ENCODE peak calls at places on chromosomes 1 and 21, in ten cellular contexts. One of them, this sample, is unnamed.

GRCh38 chr1:228868731-228869024 is 133.4 kb downstream of the RHOU start:
- DNase-seq in NCI-H2029: no peak
- DNase-seq in tibial artery: no peak
- DNase-seq in NCI-H1092: no peak
- DNase-seq in substantia nigra: no peak
- DNase-seq in ovary: no peak
- DNase-seq in Right ventricle myocardium superior: no peak
- DNase-seq in T-helper 17 cell: no peak
- DNase-seq in NCI-H446: no peak
- DNase-seq in NCI-H345: no peak
- DNase-seq in this sample: no peak

GRCh38 chr1:117754061-117754969 is 148.5 kb downstream of the TENT5C start:
- DNase-seq in ovary: peak
- DNase-seq in NCI-H1092: peak
- DNase-seq in NCI-H2029: peak
- DNase-seq in NCI-H446: peak
- DNase-seq in Right ventricle myocardium superior: no peak
- DNase-seq in NCI-H345: peak
- DNase-seq in T-helper 17 cell: peak
- DNase-seq in substantia nigra: no peak
- DNase-seq in tibial artery: no peak
- DNase-seq in this sample: peak

GRCh38 chr1:8858112-8858668 is 20.3 kb downstream of the ENO1 start:
- DNase-seq in substantia nigra: no peak
- DNase-seq in NCI-H1092: no peak
- DNase-seq in NCI-H2029: no peak
- DNase-seq in ovary: no peak
- DNase-seq in NCI-H345: no peak
- DNase-seq in T-helper 17 cell: no peak
- DNase-seq in NCI-H446: no peak
- DNase-seq in tibial artery: no peak
- DNase-seq in Right ventricle myocardium superior: no peak
- DNase-seq in this sample: no peak

GRCh38 chr1:51736702-51737101 is 119.8 kb downstream of the OSBPL9 start:
- DNase-seq in NCI-H2029: no peak
- DNase-seq in NCI-H345: no peak
- DNase-seq in substantia nigra: no peak
- DNase-seq in ovary: no peak
- DNase-seq in NCI-H446: peak
- DNase-seq in tibial artery: no peak
- DNase-seq in NCI-H1092: no peak
- DNase-seq in T-helper 17 cell: no peak
- DNase-seq in Right ventricle myocardium superior: no peak
- DNase-seq in this sample: no peak

GRCh38 chr1:200670215-200671118 is 760 bp upstream of the DDX59 start:
- DNase-seq in substantia nigra: no peak
- DNase-seq in Right ventricle myocardium superior: no peak
- DNase-seq in tibial artery: no peak
- DNase-seq in T-helper 17 cell: no peak
- DNase-seq in NCI-H2029: peak
- DNase-seq in ovary: no peak
- DNase-seq in NCI-H345: peak
- DNase-seq in NCI-H446: peak
- DNase-seq in NCI-H1092: peak
- DNase-seq in this sample: peak

GRCh38 chr1:40664167-40664537 is 1.3 kb downstream of the RIMS3 start:
- DNase-seq in NCI-H446: no peak
- DNase-seq in NCI-H1092: no peak
- DNase-seq in substantia nigra: no peak
- DNase-seq in T-helper 17 cell: no peak
- DNase-seq in Right ventricle myocardium superior: no peak
- DNase-seq in NCI-H345: no peak
- DNase-seq in NCI-H2029: no peak
- DNase-seq in ovary: no peak
- DNase-seq in tibial artery: no peak
- DNase-seq in this sample: no peak

GRCh38 chr21:37073417-37074194 is 552 bp downstream of the TTC3 start:
- DNase-seq in ovary: peak
- DNase-seq in substantia nigra: peak
- DNase-seq in NCI-H2029: peak
- DNase-seq in NCI-H1092: no peak
- DNase-seq in T-helper 17 cell: peak
- DNase-seq in tibial artery: peak
- DNase-seq in NCI-H345: peak
- DNase-seq in Right ventricle myocardium superior: peak
- DNase-seq in NCI-H446: no peak
- DNase-seq in this sample: peak

GRCh38 chr1:55040953-55041494 is 1.7 kb downstream of the PCSK9 start:
- DNase-seq in NCI-H446: no peak
- DNase-seq in NCI-H1092: no peak
- DNase-seq in NCI-H2029: no peak
- DNase-seq in substantia nigra: no peak
- DNase-seq in ovary: no peak
- DNase-seq in NCI-H345: no peak
- DNase-seq in tibial artery: peak
- DNase-seq in Right ventricle myocardium superior: no peak
- DNase-seq in T-helper 17 cell: no peak
- DNase-seq in this sample: no peak

GRCh38 chr1:161484613-161485012 is 20.6 kb upstream of the FCGR2A start:
- DNase-seq in NCI-H1092: no peak
- DNase-seq in Right ventricle myocardium superior: no peak
- DNase-seq in ovary: no peak
- DNase-seq in tibial artery: no peak
- DNase-seq in NCI-H446: no peak
- DNase-seq in T-helper 17 cell: no peak
- DNase-seq in substantia nigra: no peak
- DNase-seq in NCI-H2029: no peak
- DNase-seq in NCI-H345: no peak
- DNase-seq in this sample: no peak

GRCh38 chr1:24425446-24425845 is 9.8 kb downstream of the NIPAL3 start:
- DNase-seq in T-helper 17 cell: no peak
- DNase-seq in NCI-H446: no peak
- DNase-seq in Right ventricle myocardium superior: no peak
- DNase-seq in tibial artery: no peak
- DNase-seq in ovary: no peak
- DNase-seq in NCI-H1092: no peak
- DNase-seq in substantia nigra: no peak
- DNase-seq in NCI-H2029: no peak
- DNase-seq in NCI-H345: no peak
- DNase-seq in this sample: no peak

GRCh38 chr1:231274119-231274825 is 33.3 kb downstream of the GNPAT start:
- DNase-seq in T-helper 17 cell: no peak
- DNase-seq in NCI-H446: no peak
- DNase-seq in NCI-H345: no peak
- DNase-seq in substantia nigra: no peak
- DNase-seq in ovary: no peak
- DNase-seq in Right ventricle myocardium superior: no peak
- DNase-seq in NCI-H2029: no peak
- DNase-seq in tibial artery: no peak
- DNase-seq in NCI-H1092: no peak
- DNase-seq in this sample: no peak

GRCh38 chr1:243462929-243463697 is 207.3 kb downstream of the SDCCAG8 start:
- DNase-seq in substantia nigra: no peak
- DNase-seq in T-helper 17 cell: no peak
- DNase-seq in NCI-H2029: no peak
- DNase-seq in NCI-H1092: no peak
- DNase-seq in NCI-H345: no peak
- DNase-seq in Right ventricle myocardium superior: no peak
- DNase-seq in NCI-H446: no peak
- DNase-seq in tibial artery: no peak
- DNase-seq in ovary: no peak
- DNase-seq in this sample: no peak

GRCh38 chr1:195458365-195458764 is 1149.9 kb downstream of the KCNT2 start:
- DNase-seq in ovary: no peak
- DNase-seq in substantia nigra: no peak
- DNase-seq in Right ventricle myocardium superior: no peak
- DNase-seq in NCI-H1092: no peak
- DNase-seq in T-helper 17 cell: no peak
- DNase-seq in NCI-H2029: no peak
- DNase-seq in NCI-H345: no peak
- DNase-seq in tibial artery: no peak
- DNase-seq in NCI-H446: no peak
- DNase-seq in this sample: no peak

GRCh38 chr1:8447616-8448150 is 129.8 kb downstream of the SLC45A1 start:
- DNase-seq in Right ventricle myocardium superior: no peak
- DNase-seq in NCI-H2029: no peak
- DNase-seq in NCI-H345: no peak
- DNase-seq in NCI-H1092: no peak
- DNase-seq in substantia nigra: no peak
- DNase-seq in T-helper 17 cell: no peak
- DNase-seq in tibial artery: no peak
- DNase-seq in ovary: no peak
- DNase-seq in NCI-H446: no peak
- DNase-seq in this sample: no peak

GRCh38 chr1:93623436-93623835 is 58.2 kb downstream of the BCAR3 start:
- DNase-seq in T-helper 17 cell: no peak
- DNase-seq in substantia nigra: no peak
- DNase-seq in NCI-H2029: no peak
- DNase-seq in NCI-H345: no peak
- DNase-seq in ovary: no peak
- DNase-seq in NCI-H1092: no peak
- DNase-seq in Right ventricle myocardium superior: no peak
- DNase-seq in NCI-H446: no peak
- DNase-seq in tibial artery: no peak
- DNase-seq in this sample: no peak

GRCh38 chr1:107683198-107683657 is 281.8 kb downstream of the VAV3 start:
- DNase-seq in NCI-H345: no peak
- DNase-seq in NCI-H1092: no peak
- DNase-seq in ovary: no peak
- DNase-seq in NCI-H2029: no peak
- DNase-seq in Right ventricle myocardium superior: no peak
- DNase-seq in T-helper 17 cell: no peak
- DNase-seq in tibial artery: no peak
- DNase-seq in NCI-H446: no peak
- DNase-seq in substantia nigra: no peak
- DNase-seq in this sample: no peak

GRCh38 chr1:234256359-234256758 is 116.9 kb upstream of the COA6 start:
- DNase-seq in NCI-H2029: no peak
- DNase-seq in substantia nigra: no peak
- DNase-seq in Right ventricle myocardium superior: no peak
- DNase-seq in ovary: no peak
- DNase-seq in NCI-H446: no peak
- DNase-seq in NCI-H345: no peak
- DNase-seq in NCI-H1092: no peak
- DNase-seq in T-helper 17 cell: no peak
- DNase-seq in tibial artery: no peak
- DNase-seq in this sample: no peak

GRCh38 chr1:230176871-230177411 is 109.9 kb downstream of the GALNT2 start:
- DNase-seq in NCI-H446: peak
- DNase-seq in NCI-H345: no peak
- DNase-seq in tibial artery: peak
- DNase-seq in NCI-H1092: peak
- DNase-seq in ovary: peak
- DNase-seq in Right ventricle myocardium superior: peak
- DNase-seq in NCI-H2029: peak
- DNase-seq in T-helper 17 cell: no peak
- DNase-seq in substantia nigra: no peak
- DNase-seq in this sample: peak

GRCh38 chr1:1989102-1989542 is 14.5 kb downstream of the CFAP74 start:
- DNase-seq in Right ventricle myocardium superior: peak
- DNase-seq in T-helper 17 cell: no peak
- DNase-seq in ovary: peak
- DNase-seq in NCI-H2029: no peak
- DNase-seq in substantia nigra: no peak
- DNase-seq in NCI-H446: no peak
- DNase-seq in tibial artery: no peak
- DNase-seq in NCI-H1092: no peak
- DNase-seq in NCI-H345: peak
- DNase-seq in this sample: no peak

GRCh38 chr1:60274422-60275419 is 201.2 kb upstream of the C1orf87 start:
- DNase-seq in NCI-H345: no peak
- DNase-seq in NCI-H1092: no peak
- DNase-seq in NCI-H446: no peak
- DNase-seq in T-helper 17 cell: no peak
- DNase-seq in Right ventricle myocardium superior: no peak
- DNase-seq in ovary: no peak
- DNase-seq in substantia nigra: no peak
- DNase-seq in NCI-H2029: peak
- DNase-seq in tibial artery: no peak
- DNase-seq in this sample: no peak

GRCh38 chr1:65751961-65752360 is 40.7 kb upstream of the PDE4B start:
- DNase-seq in NCI-H345: no peak
- DNase-seq in T-helper 17 cell: no peak
- DNase-seq in NCI-H2029: no peak
- DNase-seq in ovary: no peak
- DNase-seq in NCI-H446: no peak
- DNase-seq in substantia nigra: no peak
- DNase-seq in tibial artery: no peak
- DNase-seq in Right ventricle myocardium superior: no peak
- DNase-seq in NCI-H1092: no peak
- DNase-seq in this sample: no peak

GRCh38 chr1:116852910-116853309 is 56.8 kb upstream of the PTGFRN start:
- DNase-seq in substantia nigra: no peak
- DNase-seq in Right ventricle myocardium superior: no peak
- DNase-seq in NCI-H2029: no peak
- DNase-seq in T-helper 17 cell: no peak
- DNase-seq in NCI-H1092: no peak
- DNase-seq in ovary: no peak
- DNase-seq in NCI-H345: peak
- DNase-seq in NCI-H446: no peak
- DNase-seq in tibial artery: no peak
- DNase-seq in this sample: no peak

GRCh38 chr1:58799080-58799479 is 15.2 kb upstream of the JUN start:
- DNase-seq in tibial artery: no peak
- DNase-seq in T-helper 17 cell: no peak
- DNase-seq in NCI-H1092: no peak
- DNase-seq in substantia nigra: no peak
- DNase-seq in ovary: no peak
- DNase-seq in NCI-H446: no peak
- DNase-seq in Right ventricle myocardium superior: no peak
- DNase-seq in NCI-H345: no peak
- DNase-seq in NCI-H2029: no peak
- DNase-seq in this sample: no peak

GRCh38 chr1:204417231-204417997 is 5.8 kb upstream of the PPP1R15B start:
- DNase-seq in ovary: no peak
- DNase-seq in T-helper 17 cell: no peak
- DNase-seq in substantia nigra: no peak
- DNase-seq in Right ventricle myocardium superior: peak
- DNase-seq in NCI-H1092: no peak
- DNase-seq in NCI-H345: no peak
- DNase-seq in NCI-H2029: no peak
- DNase-seq in tibial artery: peak
- DNase-seq in NCI-H446: peak
- DNase-seq in this sample: peak

GRCh38 chr1:162878000-162878596 is 17.1 kb upstream of the CCDC190 start:
- DNase-seq in NCI-H1092: peak
- DNase-seq in ovary: no peak
- DNase-seq in substantia nigra: no peak
- DNase-seq in NCI-H446: peak
- DNase-seq in Right ventricle myocardium superior: peak
- DNase-seq in T-helper 17 cell: no peak
- DNase-seq in NCI-H345: peak
- DNase-seq in tibial artery: peak
- DNase-seq in NCI-H2029: peak
- DNase-seq in this sample: peak

GRCh38 chr1:84653130-84653680 is 37.1 kb downstream of the SSX2IP start:
- DNase-seq in NCI-H345: no peak
- DNase-seq in substantia nigra: no peak
- DNase-seq in NCI-H1092: no peak
- DNase-seq in NCI-H446: no peak
- DNase-seq in T-helper 17 cell: no peak
- DNase-seq in ovary: no peak
- DNase-seq in tibial artery: no peak
- DNase-seq in Right ventricle myocardium superior: no peak
- DNase-seq in NCI-H2029: no peak
- DNase-seq in this sample: no peak

GRCh38 chr1:184882649-184883303 is 91.5 kb downstream of the NIBAN1 start:
- DNase-seq in NCI-H345: no peak
- DNase-seq in NCI-H1092: no peak
- DNase-seq in NCI-H2029: no peak
- DNase-seq in Right ventricle myocardium superior: no peak
- DNase-seq in substantia nigra: no peak
- DNase-seq in NCI-H446: no peak
- DNase-seq in ovary: no peak
- DNase-seq in tibial artery: peak
- DNase-seq in T-helper 17 cell: no peak
- DNase-seq in this sample: no peak

GRCh38 chr1:117284408-117285215 is 73.9 kb upstream of the VTCN1 start:
- DNase-seq in NCI-H345: peak
- DNase-seq in NCI-H2029: peak
- DNase-seq in Right ventricle myocardium superior: no peak
- DNase-seq in tibial artery: no peak
- DNase-seq in ovary: no peak
- DNase-seq in NCI-H446: peak
- DNase-seq in T-helper 17 cell: no peak
- DNase-seq in NCI-H1092: peak
- DNase-seq in substantia nigra: no peak
- DNase-seq in this sample: no peak

This sample was measured in hippocampal formation.